ENCODE peak calls at places on chromosomes 12 and 14, in nine cellular contexts. O, V, H, M, L, W, S, K and D are unnamed samples.

GRCh38 chr14:51554339-51554920 is 97.3 kb upstream of the FRMD6 start:
- DNase-seq in O (no peak), V (no peak), H (no peak), M (no peak), L (no peak), W (no peak), S (no peak), K (no peak), D (no peak)

GRCh38 chr12:88339966-88340365 is 197.9 kb downstream of the TMTC3 start:
- DNase-seq in O (no peak), V (no peak), H (no peak), M (no peak), L (no peak), W (no peak), S (no peak), K (no peak), D (no peak)

GRCh38 chr12:74646831-74647230 is 109.2 kb downstream of the ATXN7L3B start:
- DNase-seq in O (peak; percentile 37), V (peak; percentile 5), H (no peak), M (no peak), L (no peak), W (no peak), S (no peak), K (no peak), D (no peak)

GRCh38 chr12:6540181-6540877 is 6.0 kb downstream of the GAPDH start:
- DNase-seq in O (peak; percentile 67), V (peak; percentile 77), H (peak; percentile 96), M (peak; percentile 46), L (peak; percentile 97), W (peak; percentile 92), S (peak; percentile 38), K (peak; percentile 92), D (peak; percentile 92)

GRCh38 chr12:81598205-81598604 is 160.9 kb downstream of the PPFIA2 start:
- DNase-seq in O (no peak), V (peak; percentile 49), H (no peak), M (no peak), L (no peak), W (no peak), S (no peak), K (no peak), D (no peak)

GRCh38 chr12:106436183-106436582 is 78.6 kb downstream of the POLR3B start:
- DNase-seq in O (no peak), V (no peak), H (no peak), M (no peak), L (no peak), W (no peak), S (no peak), K (no peak), D (peak; percentile 42)

GRCh38 chr12:69719336-69720316 is 19.0 kb upstream of the RAB3IP start:
- DNase-seq in O (no peak), V (no peak), H (no peak), M (no peak), L (no peak), W (no peak), S (no peak), K (no peak), D (no peak)

GRCh38 chr14:98176910-98177309 is 1095.1 kb downstream of the BCL11B start:
- DNase-seq in O (no peak), V (no peak), H (no peak), M (no peak), L (no peak), W (no peak), S (no peak), K (no peak), D (no peak)

GRCh38 chr14:39212034-39212433 is 21.7 kb upstream of the MIA2 start:
- DNase-seq in O (no peak), V (no peak), H (no peak), M (no peak), L (no peak), W (no peak), S (no peak), K (peak; percentile 30), D (no peak)

GRCh38 chr12:75706786-75707605 is 195.6 kb upstream of the KRR1 start:
- DNase-seq in O (no peak), V (no peak), H (no peak), M (no peak), L (no peak), W (no peak), S (no peak), K (no peak), D (no peak)

GRCh38 chr12:97967831-97968230 is 505.2 kb downstream of the RMST start:
- DNase-seq in O (no peak), V (no peak), H (no peak), M (no peak), L (no peak), W (no peak), S (no peak), K (no peak), D (peak; percentile 76)

GRCh38 chr12:1797011-1797901 is 23.1 kb upstream of the LRTM2 start:
- DNase-seq in O (no peak), V (no peak), H (peak; percentile 78), M (peak; percentile 41), L (peak; percentile 68), W (peak; percentile 95), S (peak; percentile 53), K (peak; percentile 24), D (peak; percentile 45)
- TF ChIP-seq CTCF in O (no peak), V (no peak), H (no peak), M (no peak), L (peak; percentile 18), W (no peak), S (no peak), K (no peak), D (no peak)

GRCh38 chr14:103625361-103626095 is 3.5 kb upstream of the KLC1 start:
- DNase-seq in O (no peak), V (no peak), H (peak; percentile 22), M (no peak), L (no peak), W (peak; percentile 80), S (peak; percentile 28), K (no peak), D (peak; percentile 24)

GRCh38 chr14:103624860-103625259 is 4.2 kb upstream of the KLC1 start:
- DNase-seq in O (peak; percentile 56), V (no peak), H (peak; percentile 70), M (no peak), L (peak; percentile 89), W (peak; percentile 89), S (peak; percentile 10), K (peak; percentile 87), D (peak; percentile 73)

GRCh38 chr14:103627073-103628025 is 1.7 kb upstream of the KLC1 start:
- DNase-seq in O (no peak), V (no peak), H (peak; percentile 9), M (no peak), L (no peak), W (no peak), S (no peak), K (no peak), D (peak; percentile 9)

GRCh38 chr14:103628221-103628683 is 759 bp upstream of the KLC1 start:
- DNase-seq in O (peak; percentile 39), V (peak; percentile 52), H (peak; percentile 85), M (peak; percentile 68), L (peak; percentile 86), W (peak; percentile 92), S (peak; percentile 11), K (peak; percentile 88), D (peak; percentile 88)

GRCh38 chr14:103626150-103626850 is 2.7 kb upstream of the KLC1 start:
- DNase-seq in O (no peak), V (no peak), H (peak; percentile 20), M (no peak), L (no peak), W (no peak), S (no peak), K (no peak), D (peak; percentile 81)
- H3K27me3 ChIP-seq in O (no peaks in the 10 kb centered on the region), V (no peaks in the 10 kb centered on the region), H (no peaks in the 10 kb centered on the region), M (no peaks in the 10 kb centered on the region), L (no peaks in the 10 kb centered on the region), W (no peaks in the 10 kb centered on the region), S (no peaks in the 10 kb centered on the region), K (no peaks in the 10 kb centered on the region), D (no peaks in the 10 kb centered on the region)

GRCh38 chr12:102480401-102480800 is at the start of gene IGF1:
- DNase-seq in O (no peak), V (no peak), H (no peak), M (no peak), L (no peak), W (no peak), S (no peak), K (no peak), D (no peak)
- TF ChIP-seq CTCF in O (no peak), V (peak; percentile 35), H (no peak), M (no peak), L (peak; percentile 41), W (no peak), S (no peak), K (no peak), D (no peak)

GRCh38 chr14:95711476-95712176 is 2.3 kb downstream of the TCL1A start:
- DNase-seq in O (no peak), V (no peak), H (no peak), M (no peak), L (no peak), W (peak; percentile 70), S (no peak), K (no peak), D (no peak)
- H3K27me3 ChIP-seq in O (peaks cover 34% of the 10 kb centered on the region), V (peaks cover 5% of the 10 kb centered on the region), H (peaks cover 20% of the 10 kb centered on the region), M (no peaks in the 10 kb centered on the region), L (peaks cover 4% of the 10 kb centered on the region), W (peaks cover 6% of the 10 kb centered on the region), S (no peaks in the 10 kb centered on the region), K (peaks cover 13% of the 10 kb centered on the region), D (no peaks in the 10 kb centered on the region)

DNA sequence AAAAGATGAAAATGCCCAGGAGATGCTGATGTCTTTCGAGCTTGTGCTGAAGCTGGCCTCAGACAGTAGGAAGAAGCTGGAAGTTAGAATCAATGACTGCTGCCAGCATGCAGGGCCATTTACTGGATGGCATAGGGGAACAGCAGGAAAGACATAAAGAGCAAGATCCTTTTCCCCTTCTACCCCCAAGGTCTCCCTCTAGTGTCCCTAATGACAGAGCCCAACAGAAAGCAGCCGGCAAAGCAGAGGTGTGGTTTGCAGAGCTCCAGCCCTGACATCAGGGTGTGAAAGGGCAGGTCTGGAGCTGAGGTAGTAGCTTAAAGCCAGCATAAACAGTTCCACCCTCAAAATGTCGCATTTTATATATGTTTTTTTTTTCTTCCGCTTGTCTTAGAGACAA is 1560.7 kb upstream of the TMEM132C start:
- DNase-seq in O (no peak), V (peak; percentile 35), H (no peak), M (no peak), L (no peak), W (no peak), S (no peak), K (no peak), D (no peak)
- TF ChIP-seq CTCF in O (no peak), V (no peak), H (no peak), M (no peak), L (no peak), W (no peak), S (no peak), K (no peak), D (no peak)

GRCh38 chr12:127294651-127295205 is 972.2 kb upstream of the TMEM132C start:
- DNase-seq in O (no peak), V (peak; percentile 46), H (no peak), M (no peak), L (peak; percentile 16), W (no peak), S (no peak), K (no peak), D (no peak)
- H3K27me3 ChIP-seq in O (no peaks in the 10 kb centered on the region), V (no peaks in the 10 kb centered on the region), H (no peaks in the 10 kb centered on the region), M (no peaks in the 10 kb centered on the region), L (no peaks in the 10 kb centered on the region), W (no peaks in the 10 kb centered on the region), S (no peaks in the 10 kb centered on the region), K (no peaks in the 10 kb centered on the region), D (no peaks in the 10 kb centered on the region)

GRCh38 chr12:90987520-90987919 is 17.3 kb downstream of the EPYC start:
- DNase-seq in O (no peak), V (no peak), H (no peak), M (no peak), L (no peak), W (no peak), S (no peak), K (no peak), D (no peak)
- TF ChIP-seq CTCF in O (no peak), V (no peak), H (no peak), M (no peak), L (peak; percentile 23), W (no peak), S (no peak), K (no peak), D (no peak)